ENCODE peak calls at places on chromosomes 2 and 18, in nine cellular contexts. C is HCT116, F is IMR-90, H is esophagus squamous epithelium, W is bronchial epithelial cell, Y is GM12878, A is H1, B is HL-60, Z is heart left ventricle. T is an unnamed sample.
A peak's percentile ranks its signal among the peaks of the same experiment; 100 is the strongest.

GRCh38 chr2:202510911-202511310 is 123.9 kb upstream of the FAM117B start:
- DNase-seq in F (peak; percentile 28), B (no peak), Y (no peak), A (no peak), C (no peak), Z (no peak), H (no peak), W (peak; percentile 80), T (peak; percentile 82)

GRCh38 chr18:21904856-21905255 is 164.3 kb downstream of the MIB1 start:
- DNase-seq in F (no peak), W (no peak), Y (no peak), H (no peak), Z (no peak), B (no peak), A (no peak), C (no peak), T (peak; percentile 34)

GRCh38 chr18:48186084-48186798 is 222.9 kb downstream of the ZBTB7C start:
- DNase-seq in F (no peak), W (peak; percentile 78), Z (no peak), B (no peak), C (no peak), A (no peak), H (no peak), Y (no peak), T (peak; percentile 37)

GRCh38 chr2:160613466-160614153 is 120.0 kb upstream of the RBMS1 start:
- DNase-seq in C (no peak), F (peak; percentile 91), Y (no peak), Z (no peak), B (no peak), W (peak; percentile 91), A (no peak), H (no peak), T (peak; percentile 64)

GRCh38 chr2:237431372-237431771 is 17.4 kb upstream of the COL6A3 start:
- DNase-seq in H (no peak), Y (no peak), Z (no peak), W (peak; percentile 83), B (no peak), F (peak; percentile 93), A (no peak), C (no peak), T (peak; percentile 38)

GRCh38 chr2:26521913-26522180 is 43.9 kb upstream of the OTOF start:
- DNase-seq in Z (no peak), A (no peak), Y (no peak), H (no peak), W (no peak), C (no peak), F (no peak), B (no peak), T (no peak)

GRCh38 chr2:231522418-231523180 is 7.6 kb downstream of the NMUR1 start:
- DNase-seq in A (no peak), Y (no peak), Z (no peak), B (no peak), F (peak; percentile 83), C (no peak), W (no peak), H (no peak), T (no peak)

GRCh38 chr2:78408795-78409118 is 616.7 kb upstream of the REG3G start:
- DNase-seq in W (no peak), B (no peak), Z (no peak), F (no peak), Y (no peak), C (no peak), H (no peak), A (no peak), T (peak; percentile 67)

GRCh38 chr18:44936485-44936884 is 255.8 kb downstream of the SETBP1 start:
- DNase-seq in Y (no peak), Z (no peak), H (no peak), B (no peak), F (no peak), W (no peak), A (no peak), C (no peak), T (no peak)

GRCh38 chr2:210606001-210606400 is 49.6 kb downstream of the CPS1 start:
- DNase-seq in C (no peak), W (no peak), F (peak; percentile 3), H (no peak), B (no peak), A (no peak), Y (no peak), Z (no peak), T (no peak)

GRCh38 chr2:69581774-69582581 is 61.6 kb downstream of the AAK1 start:
- DNase-seq in H (no peak), Y (peak; percentile 40), Z (no peak), A (no peak), C (no peak), B (peak; percentile 80), W (peak; percentile 64), F (peak; percentile 58), T (peak; percentile 47)

GRCh38 chr2:159982270-159982669 is 80.1 kb downstream of the PLA2R1 start:
- DNase-seq in A (no peak), F (peak; percentile 64), H (no peak), Z (no peak), Y (no peak), C (no peak), B (peak; percentile 4), W (peak; percentile 93), T (peak; percentile 77)

GRCh38 chr18:22434973-22435608 is 17.4 kb upstream of the CTAGE1 start:
- DNase-seq in Z (no peak), Y (no peak), W (peak; percentile 96), F (peak; percentile 91), C (no peak), B (no peak), H (no peak), A (no peak), T (peak; percentile 58)

GRCh38 chr18:217532-218334 is 50.1 kb downstream of the THOC1 start:
- DNase-seq in Z (no peak), A (no peak), W (no peak), H (no peak), Y (no peak), C (no peak), F (no peak), B (no peak), T (no peak)

GRCh38 chr18:59265246-59266018 is 7.8 kb downstream of the RAX start:
- DNase-seq in C (no peak), W (no peak), Y (no peak), H (no peak), Z (no peak), F (no peak), B (no peak), A (peak; percentile 91), T (peak; percentile 17)
- H3K27me3 ChIP-seq in C (peaks cover 9% of the 10 kb centered on the region), W (peaks cover 55% of the 10 kb centered on the region), Y (peaks cover 7% of the 10 kb centered on the region), H (peaks cover 52% of the 10 kb centered on the region), Z (peaks cover 74% of the 10 kb centered on the region), F (peaks cover 74% of the 10 kb centered on the region), B (peaks cover 73% of the 10 kb centered on the region), A (peaks cover 80% of the 10 kb centered on the region), T (peaks cover 86% of the 10 kb centered on the region)

DNA sequence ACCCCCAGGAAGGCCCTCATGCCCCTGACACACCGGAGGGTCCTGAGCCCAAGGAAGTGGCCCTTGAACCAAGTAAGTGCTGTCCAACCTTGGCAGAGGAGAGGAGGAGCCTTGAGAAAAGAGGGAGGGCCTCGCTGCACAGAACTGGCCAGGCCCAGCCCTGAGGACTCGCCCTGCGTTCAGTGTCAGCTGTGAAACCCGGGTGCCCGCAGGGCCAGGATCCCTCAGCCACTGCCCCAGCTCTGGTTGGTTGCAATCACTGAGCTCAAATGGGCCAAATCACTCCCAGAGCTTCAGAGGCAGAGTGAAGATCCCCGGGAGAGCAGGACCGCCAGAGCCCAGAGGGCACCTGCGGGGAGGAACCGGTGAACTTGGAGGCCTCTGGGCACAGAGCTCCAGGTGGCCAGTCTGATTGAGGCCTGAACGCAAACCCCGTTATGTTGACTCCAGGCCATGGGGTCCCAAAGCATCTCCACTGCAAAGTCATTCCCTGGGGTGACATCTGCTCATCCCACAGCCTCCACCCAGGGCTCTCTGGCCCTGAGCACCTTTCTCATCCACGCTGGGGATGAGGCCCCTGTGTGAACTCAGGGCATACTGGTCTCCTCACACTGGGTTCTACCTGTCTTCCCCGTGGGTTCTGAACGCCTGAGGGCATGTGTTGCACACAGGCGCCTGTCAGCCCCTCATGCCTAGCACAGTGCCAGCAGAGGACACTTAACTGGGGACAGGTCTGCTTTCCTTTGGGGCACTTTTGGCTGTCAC is 11.9 kb downstream of the GBX2 start:
- DNase-seq in Y (no peak), F (no peak), A (no peak), B (no peak), Z (no peak), W (no peak), H (no peak), C (no peak), T (no peak)
- H3K27me3 ChIP-seq in Y (peaks cover 1% of the 10 kb centered on the region), F (peaks cover 56% of the 10 kb centered on the region), A (peaks cover 63% of the 10 kb centered on the region), B (no peaks in the 10 kb centered on the region), Z (peaks cover 33% of the 10 kb centered on the region), W (peaks cover 16% of the 10 kb centered on the region), H (peaks cover 17% of the 10 kb centered on the region), C (no peaks in the 10 kb centered on the region), T (peaks cover 74% of the 10 kb centered on the region)

DNA sequence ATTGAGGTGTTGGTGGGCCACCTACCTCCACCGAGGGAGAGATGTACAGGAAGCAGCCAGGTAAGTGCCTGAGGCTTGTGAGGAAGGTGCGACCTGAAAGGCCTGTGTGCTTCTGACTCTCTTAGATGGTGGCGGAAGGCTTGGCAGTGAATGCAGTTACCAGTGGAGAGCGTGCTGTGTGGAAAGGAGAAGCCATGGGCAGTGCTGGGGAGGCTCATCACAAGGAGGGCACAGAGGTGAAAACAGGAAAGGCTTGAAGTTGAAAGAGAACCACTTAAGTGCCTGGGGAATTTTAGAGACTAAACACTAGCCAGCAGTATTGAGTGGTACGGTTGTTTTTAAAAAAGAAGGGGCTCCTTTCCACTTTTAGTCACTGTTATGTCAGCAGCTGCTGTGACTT is 130.9 kb downstream of the ZNF407 start:
- DNase-seq in Z (no peak), W (no peak), B (no peak), C (no peak), Y (no peak), A (no peak), F (no peak), H (no peak), T (peak; percentile 9)
- H3K27me3 ChIP-seq in Z (no peaks in the 10 kb centered on the region), W (no peaks in the 10 kb centered on the region), B (no peaks in the 10 kb centered on the region), C (no peaks in the 10 kb centered on the region), Y (no peaks in the 10 kb centered on the region), A (no peaks in the 10 kb centered on the region), F (no peaks in the 10 kb centered on the region), H (no peaks in the 10 kb centered on the region), T (no peaks in the 10 kb centered on the region)

DNA sequence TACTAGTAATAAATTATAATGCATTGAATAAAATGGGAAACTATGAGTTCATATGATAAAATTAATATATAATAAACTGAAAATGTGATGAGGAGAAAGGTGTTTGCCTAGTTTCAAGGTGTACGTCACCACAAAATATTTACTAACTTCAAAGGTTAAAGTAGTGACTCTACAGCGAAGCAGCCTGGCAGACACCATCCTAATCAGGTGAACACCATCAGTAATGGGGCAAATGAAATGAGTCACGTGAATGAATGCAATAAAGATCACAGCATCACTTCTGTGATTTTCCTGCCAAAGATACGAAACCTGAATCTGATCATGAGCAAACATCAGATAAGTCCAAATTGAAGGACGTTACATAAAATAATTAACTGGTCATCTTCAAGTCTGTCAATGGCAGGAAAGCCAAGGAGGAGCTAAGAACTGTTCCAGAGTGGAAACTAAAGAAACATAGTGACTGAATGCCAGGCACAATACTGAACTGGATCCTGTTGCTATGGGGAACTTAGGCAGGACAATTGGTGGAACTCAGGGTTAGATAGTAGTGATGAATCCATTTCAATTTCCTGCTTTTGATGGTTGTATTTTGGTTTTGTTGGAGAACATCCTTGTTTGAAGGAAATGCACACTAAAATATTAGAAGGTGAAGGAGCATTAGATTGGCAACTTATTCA is 12.1 kb upstream of the NOSTRIN start:
- DNase-seq in Y (no peak), Z (no peak), W (no peak), C (no peak), F (no peak), H (no peak), B (no peak), A (no peak), T (no peak)
- H3K27me3 ChIP-seq in Y (no peaks in the 10 kb centered on the region), Z (no peaks in the 10 kb centered on the region), W (peaks cover 3% of the 10 kb centered on the region), C (no peaks in the 10 kb centered on the region), F (no peaks in the 10 kb centered on the region), H (no peaks in the 10 kb centered on the region), B (no peaks in the 10 kb centered on the region), A (no peaks in the 10 kb centered on the region), T (no peaks in the 10 kb centered on the region)

GRCh38 chr2:63053235-63053888 is 2.7 kb downstream of the OTX1 start:
- DNase-seq in H (no peak), Z (no peak), F (no peak), Y (no peak), A (no peak), B (no peak), C (no peak), W (no peak), T (no peak)
- H3K27me3 ChIP-seq in H (peaks cover 56% of the 10 kb centered on the region), Z (peaks cover 98% of the 10 kb centered on the region), F (peaks cover 97% of the 10 kb centered on the region), Y (peaks cover 4% of the 10 kb centered on the region), A (peaks cover 96% of the 10 kb centered on the region), B (peaks cover 14% of the 10 kb centered on the region), C (no peaks in the 10 kb centered on the region), W (no peaks in the 10 kb centered on the region), T (peaks cover 100% of the 10 kb centered on the region)